ENCODE peak calls at places on chromosomes 12 and 14, in eight cellular contexts. One of them, this sample, is unnamed.

GRCh38 chr14:93009471-93010117 is 86.6 kb downstream of the CHGA start:
- DNase-seq in adrenal gland: no peak
- DNase-seq in ovary: no peak
- DNase-seq in SK-N-SH: peak
- DNase-seq in psoas muscle: peak
- DNase-seq in CD8-positive, alpha-beta T cell: no peak
- DNase-seq in kidney epithelial cell: no peak
- DNase-seq in fibroblast of the aortic adventitia: no peak
- DNase-seq in this sample: no peak

GRCh38 chr14:59278111-59278510 is 89.6 kb downstream of the DAAM1 start:
- DNase-seq in fibroblast of the aortic adventitia: peak
- DNase-seq in kidney epithelial cell: peak
- DNase-seq in SK-N-SH: no peak
- DNase-seq in ovary: no peak
- DNase-seq in psoas muscle: no peak
- DNase-seq in CD8-positive, alpha-beta T cell: no peak
- DNase-seq in adrenal gland: no peak
- DNase-seq in this sample: no peak

GRCh38 chr14:55267816-55268215 is 3.4 kb upstream of the FBXO34 start:
- DNase-seq in SK-N-SH: no peak
- DNase-seq in adrenal gland: no peak
- DNase-seq in ovary: peak
- DNase-seq in psoas muscle: no peak
- DNase-seq in CD8-positive, alpha-beta T cell: no peak
- DNase-seq in fibroblast of the aortic adventitia: peak
- DNase-seq in kidney epithelial cell: no peak
- DNase-seq in this sample: no peak

GRCh38 chr12:60494249-60494648 is 898.4 kb downstream of the SLC16A7 start:
- DNase-seq in SK-N-SH: peak
- DNase-seq in adrenal gland: no peak
- DNase-seq in CD8-positive, alpha-beta T cell: no peak
- DNase-seq in kidney epithelial cell: peak
- DNase-seq in psoas muscle: no peak
- DNase-seq in fibroblast of the aortic adventitia: peak
- DNase-seq in ovary: no peak
- DNase-seq in this sample: no peak

GRCh38 chr14:99740411-99740810 is 52.8 kb upstream of the EML1 start:
- DNase-seq in psoas muscle: no peak
- DNase-seq in fibroblast of the aortic adventitia: no peak
- DNase-seq in ovary: no peak
- DNase-seq in adrenal gland: no peak
- DNase-seq in SK-N-SH: no peak
- DNase-seq in kidney epithelial cell: no peak
- DNase-seq in CD8-positive, alpha-beta T cell: no peak
- DNase-seq in this sample: no peak

GRCh38 chr14:81868172-81868571 is 334.5 kb upstream of the SEL1L start:
- DNase-seq in CD8-positive, alpha-beta T cell: no peak
- DNase-seq in kidney epithelial cell: no peak
- DNase-seq in adrenal gland: no peak
- DNase-seq in fibroblast of the aortic adventitia: no peak
- DNase-seq in psoas muscle: no peak
- DNase-seq in SK-N-SH: no peak
- DNase-seq in ovary: no peak
- DNase-seq in this sample: no peak

GRCh38 chr12:27777141-27777540 is 2.9 kb upstream of the KLHL42 start:
- DNase-seq in SK-N-SH: no peak
- DNase-seq in adrenal gland: no peak
- DNase-seq in fibroblast of the aortic adventitia: no peak
- DNase-seq in kidney epithelial cell: no peak
- DNase-seq in CD8-positive, alpha-beta T cell: no peak
- DNase-seq in psoas muscle: no peak
- DNase-seq in ovary: no peak
- DNase-seq in this sample: no peak

GRCh38 chr12:120453060-120453761 is 7.0 kb downstream of the GATC start:
- DNase-seq in ovary: no peak
- DNase-seq in psoas muscle: no peak
- DNase-seq in adrenal gland: no peak
- DNase-seq in CD8-positive, alpha-beta T cell: no peak
- DNase-seq in fibroblast of the aortic adventitia: no peak
- DNase-seq in kidney epithelial cell: no peak
- DNase-seq in SK-N-SH: no peak
- DNase-seq in this sample: no peak

GRCh38 chr12:127006972-127007371 is 1260.0 kb upstream of the TMEM132C start:
- DNase-seq in kidney epithelial cell: no peak
- DNase-seq in fibroblast of the aortic adventitia: no peak
- DNase-seq in adrenal gland: no peak
- DNase-seq in SK-N-SH: no peak
- DNase-seq in psoas muscle: no peak
- DNase-seq in CD8-positive, alpha-beta T cell: no peak
- DNase-seq in ovary: no peak
- DNase-seq in this sample: no peak

GRCh38 chr12:67268896-67269631 is at the start of gene CAND1:
- DNase-seq in adrenal gland: peak
- DNase-seq in kidney epithelial cell: peak
- DNase-seq in CD8-positive, alpha-beta T cell: peak
- DNase-seq in ovary: peak
- DNase-seq in SK-N-SH: peak
- DNase-seq in fibroblast of the aortic adventitia: peak
- DNase-seq in psoas muscle: peak
- DNase-seq in this sample: peak

GRCh38 chr14:64953310-64953654 is 10.7 kb upstream of the GPX2 start:
- DNase-seq in CD8-positive, alpha-beta T cell: no peak
- DNase-seq in kidney epithelial cell: no peak
- DNase-seq in adrenal gland: no peak
- DNase-seq in SK-N-SH: no peak
- DNase-seq in ovary: no peak
- DNase-seq in fibroblast of the aortic adventitia: no peak
- DNase-seq in psoas muscle: no peak
- DNase-seq in this sample: no peak

GRCh38 chr12:127677537-127678131 is 589.3 kb upstream of the TMEM132C start:
- DNase-seq in adrenal gland: peak
- DNase-seq in ovary: peak
- DNase-seq in fibroblast of the aortic adventitia: peak
- DNase-seq in kidney epithelial cell: peak
- DNase-seq in CD8-positive, alpha-beta T cell: peak
- DNase-seq in SK-N-SH: peak
- DNase-seq in psoas muscle: peak
- DNase-seq in this sample: peak

GRCh38 chr12:71938728-71939385 is at the start of gene TPH2:
- DNase-seq in ovary: no peak
- DNase-seq in kidney epithelial cell: peak
- DNase-seq in CD8-positive, alpha-beta T cell: peak
- DNase-seq in fibroblast of the aortic adventitia: peak
- DNase-seq in SK-N-SH: peak
- DNase-seq in adrenal gland: peak
- DNase-seq in psoas muscle: peak
- DNase-seq in this sample: peak

GRCh38 chr12:46214668-46215429 is 54.0 kb downstream of the SLC38A1 start:
- DNase-seq in ovary: no peak
- DNase-seq in psoas muscle: no peak
- DNase-seq in adrenal gland: no peak
- DNase-seq in SK-N-SH: no peak
- DNase-seq in CD8-positive, alpha-beta T cell: peak
- DNase-seq in kidney epithelial cell: no peak
- DNase-seq in fibroblast of the aortic adventitia: no peak
- DNase-seq in this sample: no peak

GRCh38 chr14:106848330-106849121 is 1322.1 kb downstream of the TMEM121 start:
- DNase-seq in SK-N-SH: no peak
- DNase-seq in fibroblast of the aortic adventitia: no peak
- DNase-seq in CD8-positive, alpha-beta T cell: no peak
- DNase-seq in psoas muscle: no peak
- DNase-seq in ovary: peak
- DNase-seq in adrenal gland: peak
- DNase-seq in kidney epithelial cell: peak
- DNase-seq in this sample: no peak
- H3K4me3 ChIP-seq in SK-N-SH: no peak
- H3K4me3 ChIP-seq in fibroblast of the aortic adventitia: no peak
- H3K4me3 ChIP-seq in CD8-positive, alpha-beta T cell: no peak
- H3K4me3 ChIP-seq in psoas muscle: no peak
- H3K4me3 ChIP-seq in ovary: no peak
- H3K4me3 ChIP-seq in adrenal gland: no peak
- H3K4me3 ChIP-seq in kidney epithelial cell: no peak
- H3K4me3 ChIP-seq in this sample: no peak

GRCh38 chr12:30990316-30990715 is 63.8 kb downstream of the TSPAN11 start:
- DNase-seq in adrenal gland: no peak
- DNase-seq in psoas muscle: no peak
- DNase-seq in fibroblast of the aortic adventitia: no peak
- DNase-seq in SK-N-SH: no peak
- DNase-seq in kidney epithelial cell: no peak
- DNase-seq in ovary: no peak
- DNase-seq in CD8-positive, alpha-beta T cell: no peak
- DNase-seq in this sample: no peak
- H3K4me3 ChIP-seq in adrenal gland: no peak
- H3K4me3 ChIP-seq in psoas muscle: no peak
- H3K4me3 ChIP-seq in fibroblast of the aortic adventitia: no peak
- H3K4me3 ChIP-seq in SK-N-SH: no peak
- H3K4me3 ChIP-seq in kidney epithelial cell: no peak
- H3K4me3 ChIP-seq in ovary: no peak
- H3K4me3 ChIP-seq in CD8-positive, alpha-beta T cell: no peak
- H3K4me3 ChIP-seq in this sample: no peak

DNA sequence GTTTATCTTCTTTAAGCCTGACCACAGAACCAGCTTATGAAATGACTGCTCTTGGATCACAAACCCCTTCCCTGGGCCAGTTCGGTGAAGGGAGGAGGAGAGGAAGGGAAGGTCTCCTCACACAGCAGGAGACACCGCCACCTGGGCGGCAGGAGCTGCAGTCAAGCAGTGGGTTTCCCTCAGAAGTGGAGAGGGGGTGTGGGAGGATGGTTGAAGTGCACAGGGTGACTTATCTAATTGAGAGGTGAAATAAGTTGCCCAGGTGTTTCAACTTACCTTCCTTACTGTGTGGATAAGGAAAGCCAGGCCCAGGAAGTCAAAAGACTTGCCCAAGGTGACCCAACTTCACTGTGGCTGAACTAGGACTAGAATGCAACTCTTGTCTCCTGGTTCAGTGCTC is 106.8 kb downstream of the EGLN3 start:
- DNase-seq in psoas muscle: no peak
- DNase-seq in SK-N-SH: no peak
- DNase-seq in kidney epithelial cell: no peak
- DNase-seq in CD8-positive, alpha-beta T cell: no peak
- DNase-seq in adrenal gland: no peak
- DNase-seq in ovary: no peak
- DNase-seq in fibroblast of the aortic adventitia: no peak
- DNase-seq in this sample: no peak
- H3K4me3 ChIP-seq in psoas muscle: no peak
- H3K4me3 ChIP-seq in SK-N-SH: no peak
- H3K4me3 ChIP-seq in kidney epithelial cell: no peak
- H3K4me3 ChIP-seq in CD8-positive, alpha-beta T cell: no peak
- H3K4me3 ChIP-seq in adrenal gland: no peak
- H3K4me3 ChIP-seq in ovary: no peak
- H3K4me3 ChIP-seq in fibroblast of the aortic adventitia: no peak
- H3K4me3 ChIP-seq in this sample: no peak

GRCh38 chr12:26715232-26715631 is 117.8 kb downstream of the ITPR2 start:
- DNase-seq in SK-N-SH: no peak
- DNase-seq in fibroblast of the aortic adventitia: no peak
- DNase-seq in ovary: no peak
- DNase-seq in kidney epithelial cell: no peak
- DNase-seq in CD8-positive, alpha-beta T cell: no peak
- DNase-seq in adrenal gland: no peak
- DNase-seq in psoas muscle: no peak
- DNase-seq in this sample: no peak

GRCh38 chr12:26712892-26713291 is 120.1 kb downstream of the ITPR2 start:
- DNase-seq in CD8-positive, alpha-beta T cell: no peak
- DNase-seq in kidney epithelial cell: no peak
- DNase-seq in ovary: no peak
- DNase-seq in adrenal gland: no peak
- DNase-seq in SK-N-SH: no peak
- DNase-seq in fibroblast of the aortic adventitia: no peak
- DNase-seq in psoas muscle: no peak
- DNase-seq in this sample: no peak

GRCh38 chr12:26711569-26711968 is 121.4 kb downstream of the ITPR2 start:
- DNase-seq in kidney epithelial cell: no peak
- DNase-seq in adrenal gland: no peak
- DNase-seq in ovary: no peak
- DNase-seq in SK-N-SH: no peak
- DNase-seq in fibroblast of the aortic adventitia: no peak
- DNase-seq in CD8-positive, alpha-beta T cell: no peak
- DNase-seq in psoas muscle: no peak
- DNase-seq in this sample: no peak

GRCh38 chr12:26711072-26711471 is 121.9 kb downstream of the ITPR2 start:
- DNase-seq in fibroblast of the aortic adventitia: no peak
- DNase-seq in SK-N-SH: no peak
- DNase-seq in CD8-positive, alpha-beta T cell: no peak
- DNase-seq in kidney epithelial cell: no peak
- DNase-seq in ovary: no peak
- DNase-seq in adrenal gland: no peak
- DNase-seq in psoas muscle: no peak
- DNase-seq in this sample: no peak

GRCh38 chr12:26713885-26714383 is 119.1 kb downstream of the ITPR2 start:
- DNase-seq in adrenal gland: no peak
- DNase-seq in fibroblast of the aortic adventitia: no peak
- DNase-seq in CD8-positive, alpha-beta T cell: no peak
- DNase-seq in psoas muscle: no peak
- DNase-seq in SK-N-SH: no peak
- DNase-seq in kidney epithelial cell: no peak
- DNase-seq in ovary: no peak
- DNase-seq in this sample: no peak
- H3K4me3 ChIP-seq in adrenal gland: no peak
- H3K4me3 ChIP-seq in fibroblast of the aortic adventitia: no peak
- H3K4me3 ChIP-seq in CD8-positive, alpha-beta T cell: no peak
- H3K4me3 ChIP-seq in psoas muscle: no peak
- H3K4me3 ChIP-seq in SK-N-SH: no peak
- H3K4me3 ChIP-seq in kidney epithelial cell: no peak
- H3K4me3 ChIP-seq in ovary: no peak
- H3K4me3 ChIP-seq in this sample: no peak

This sample was measured in lower lobe of right lung.